ENCODE peak calls at places on chromosomes 13 and 19, in seven cellular contexts. One of them, this sample, is unnamed.

GRCh38 chr13:43994999-43995859 is 115.5 kb downstream of the LACC1 start:
- DNase-seq in mammary epithelial cell: no peak
- DNase-seq in NCI-H2107: no peak
- DNase-seq in stimulated activated naive B cell treated with anti-CD40 and anti-IgM and Interleukin-4, amounts not matched to agents 10 μg/mL and 1 μg/mL and 100 μg/mL, for 72 hours: no peak
- DNase-seq in T follicular helper cell: no peak
- DNase-seq in hippocampal formation: no peak
- DNase-seq in caudate nucleus: no peak
- DNase-seq in this sample: no peak

GRCh38 chr13:47708386-47708785 is 292.7 kb downstream of the SUCLA2 start:
- DNase-seq in mammary epithelial cell: peak
- DNase-seq in NCI-H2107: no peak
- DNase-seq in stimulated activated naive B cell treated with anti-CD40 and anti-IgM and Interleukin-4, amounts not matched to agents 10 μg/mL and 1 μg/mL and 100 μg/mL, for 72 hours: no peak
- DNase-seq in T follicular helper cell: no peak
- DNase-seq in hippocampal formation: no peak
- DNase-seq in caudate nucleus: no peak
- DNase-seq in this sample: no peak

GRCh38 chr19:36973021-36973843 is 57.1 kb downstream of the ZNF568 start:
- DNase-seq in mammary epithelial cell: peak
- DNase-seq in NCI-H2107: no peak
- DNase-seq in stimulated activated naive B cell treated with anti-CD40 and anti-IgM and Interleukin-4, amounts not matched to agents 10 μg/mL and 1 μg/mL and 100 μg/mL, for 72 hours: peak
- DNase-seq in T follicular helper cell: peak
- DNase-seq in hippocampal formation: peak
- DNase-seq in caudate nucleus: peak
- DNase-seq in this sample: peak

GRCh38 chr13:103272770-103273169 is 206.6 kb upstream of the SLC10A2 start:
- DNase-seq in mammary epithelial cell: peak
- DNase-seq in NCI-H2107: no peak
- DNase-seq in stimulated activated naive B cell treated with anti-CD40 and anti-IgM and Interleukin-4, amounts not matched to agents 10 μg/mL and 1 μg/mL and 100 μg/mL, for 72 hours: no peak
- DNase-seq in T follicular helper cell: no peak
- DNase-seq in hippocampal formation: no peak
- DNase-seq in caudate nucleus: no peak
- DNase-seq in this sample: no peak

GRCh38 chr19:6476155-6476895 is 5.3 kb downstream of the DENND1C start:
- DNase-seq in mammary epithelial cell: peak
- DNase-seq in NCI-H2107: no peak
- DNase-seq in stimulated activated naive B cell treated with anti-CD40 and anti-IgM and Interleukin-4, amounts not matched to agents 10 μg/mL and 1 μg/mL and 100 μg/mL, for 72 hours: peak
- DNase-seq in T follicular helper cell: peak
- DNase-seq in hippocampal formation: no peak
- DNase-seq in caudate nucleus: peak
- DNase-seq in this sample: peak

GRCh38 chr13:40193290-40194203 is 472.9 kb downstream of the FOXO1 start:
- DNase-seq in mammary epithelial cell: no peak
- DNase-seq in NCI-H2107: no peak
- DNase-seq in stimulated activated naive B cell treated with anti-CD40 and anti-IgM and Interleukin-4, amounts not matched to agents 10 μg/mL and 1 μg/mL and 100 μg/mL, for 72 hours: no peak
- DNase-seq in T follicular helper cell: no peak
- DNase-seq in hippocampal formation: peak
- DNase-seq in caudate nucleus: peak
- DNase-seq in this sample: no peak

GRCh38 chr19:48489608-48490216 is 20.5 kb downstream of the CYTH2 start:
- DNase-seq in mammary epithelial cell: peak
- DNase-seq in NCI-H2107: peak
- DNase-seq in stimulated activated naive B cell treated with anti-CD40 and anti-IgM and Interleukin-4, amounts not matched to agents 10 μg/mL and 1 μg/mL and 100 μg/mL, for 72 hours: peak
- DNase-seq in T follicular helper cell: peak
- DNase-seq in hippocampal formation: no peak
- DNase-seq in caudate nucleus: no peak
- DNase-seq in this sample: no peak

GRCh38 chr13:113373811-113374485 is 10.0 kb upstream of the GRTP1 start:
- DNase-seq in mammary epithelial cell: no peak
- DNase-seq in NCI-H2107: no peak
- DNase-seq in stimulated activated naive B cell treated with anti-CD40 and anti-IgM and Interleukin-4, amounts not matched to agents 10 μg/mL and 1 μg/mL and 100 μg/mL, for 72 hours: no peak
- DNase-seq in T follicular helper cell: no peak
- DNase-seq in hippocampal formation: no peak
- DNase-seq in caudate nucleus: no peak
- DNase-seq in this sample: no peak

GRCh38 chr13:111575719-111576118 is 255.3 kb downstream of the TEX29 start:
- DNase-seq in mammary epithelial cell: no peak
- DNase-seq in NCI-H2107: no peak
- DNase-seq in stimulated activated naive B cell treated with anti-CD40 and anti-IgM and Interleukin-4, amounts not matched to agents 10 μg/mL and 1 μg/mL and 100 μg/mL, for 72 hours: no peak
- DNase-seq in T follicular helper cell: no peak
- DNase-seq in hippocampal formation: no peak
- DNase-seq in caudate nucleus: no peak
- DNase-seq in this sample: no peak

GRCh38 chr13:78787189-78787588 is 128.2 kb upstream of the OBI1 start:
- DNase-seq in mammary epithelial cell: no peak
- DNase-seq in NCI-H2107: no peak
- DNase-seq in stimulated activated naive B cell treated with anti-CD40 and anti-IgM and Interleukin-4, amounts not matched to agents 10 μg/mL and 1 μg/mL and 100 μg/mL, for 72 hours: no peak
- DNase-seq in T follicular helper cell: no peak
- DNase-seq in hippocampal formation: no peak
- DNase-seq in caudate nucleus: no peak
- DNase-seq in this sample: no peak

GRCh38 chr13:71118779-71119364 is 748.1 kb downstream of the DACH1 start:
- DNase-seq in mammary epithelial cell: no peak
- DNase-seq in NCI-H2107: no peak
- DNase-seq in stimulated activated naive B cell treated with anti-CD40 and anti-IgM and Interleukin-4, amounts not matched to agents 10 μg/mL and 1 μg/mL and 100 μg/mL, for 72 hours: no peak
- DNase-seq in T follicular helper cell: no peak
- DNase-seq in hippocampal formation: no peak
- DNase-seq in caudate nucleus: no peak
- DNase-seq in this sample: no peak

GRCh38 chr13:66835040-66835628 is 395.0 kb downstream of the PCDH9 start:
- DNase-seq in mammary epithelial cell: no peak
- DNase-seq in NCI-H2107: peak
- DNase-seq in stimulated activated naive B cell treated with anti-CD40 and anti-IgM and Interleukin-4, amounts not matched to agents 10 μg/mL and 1 μg/mL and 100 μg/mL, for 72 hours: no peak
- DNase-seq in T follicular helper cell: no peak
- DNase-seq in hippocampal formation: peak
- DNase-seq in caudate nucleus: peak
- DNase-seq in this sample: no peak

GRCh38 chr19:11624064-11624463 is 26.8 kb downstream of the ZNF627 start:
- DNase-seq in mammary epithelial cell: peak
- DNase-seq in NCI-H2107: no peak
- DNase-seq in stimulated activated naive B cell treated with anti-CD40 and anti-IgM and Interleukin-4, amounts not matched to agents 10 μg/mL and 1 μg/mL and 100 μg/mL, for 72 hours: no peak
- DNase-seq in T follicular helper cell: no peak
- DNase-seq in hippocampal formation: no peak
- DNase-seq in caudate nucleus: no peak
- DNase-seq in this sample: no peak

GRCh38 chr19:34667349-34668076 is 9.4 kb downstream of the SCGB2B2 start:
- DNase-seq in mammary epithelial cell: no peak
- DNase-seq in NCI-H2107: no peak
- DNase-seq in stimulated activated naive B cell treated with anti-CD40 and anti-IgM and Interleukin-4, amounts not matched to agents 10 μg/mL and 1 μg/mL and 100 μg/mL, for 72 hours: no peak
- DNase-seq in T follicular helper cell: no peak
- DNase-seq in hippocampal formation: no peak
- DNase-seq in caudate nucleus: no peak
- DNase-seq in this sample: no peak

GRCh38 chr13:20125129-20125782 is 35.6 kb downstream of the GJA3 start:
- DNase-seq in mammary epithelial cell: peak
- DNase-seq in NCI-H2107: no peak
- DNase-seq in stimulated activated naive B cell treated with anti-CD40 and anti-IgM and Interleukin-4, amounts not matched to agents 10 μg/mL and 1 μg/mL and 100 μg/mL, for 72 hours: no peak
- DNase-seq in T follicular helper cell: no peak
- DNase-seq in hippocampal formation: peak
- DNase-seq in caudate nucleus: no peak
- DNase-seq in this sample: peak

GRCh38 chr19:782195-783043 is 14.8 kb upstream of the PTBP1 start:
- DNase-seq in mammary epithelial cell: no peak
- DNase-seq in NCI-H2107: no peak
- DNase-seq in stimulated activated naive B cell treated with anti-CD40 and anti-IgM and Interleukin-4, amounts not matched to agents 10 μg/mL and 1 μg/mL and 100 μg/mL, for 72 hours: no peak
- DNase-seq in T follicular helper cell: no peak
- DNase-seq in hippocampal formation: no peak
- DNase-seq in caudate nucleus: no peak
- DNase-seq in this sample: no peak

GRCh38 chr19:55723491-55723890 is 14.7 kb downstream of the NLRP9 start:
- DNase-seq in mammary epithelial cell: no peak
- DNase-seq in NCI-H2107: no peak
- DNase-seq in stimulated activated naive B cell treated with anti-CD40 and anti-IgM and Interleukin-4, amounts not matched to agents 10 μg/mL and 1 μg/mL and 100 μg/mL, for 72 hours: no peak
- DNase-seq in T follicular helper cell: no peak
- DNase-seq in hippocampal formation: no peak
- DNase-seq in caudate nucleus: no peak
- DNase-seq in this sample: no peak

GRCh38 chr19:10120538-10121198 is 969 bp upstream of the EIF3G start:
- DNase-seq in mammary epithelial cell: peak
- DNase-seq in NCI-H2107: no peak
- DNase-seq in stimulated activated naive B cell treated with anti-CD40 and anti-IgM and Interleukin-4, amounts not matched to agents 10 μg/mL and 1 μg/mL and 100 μg/mL, for 72 hours: no peak
- DNase-seq in T follicular helper cell: no peak
- DNase-seq in hippocampal formation: no peak
- DNase-seq in caudate nucleus: no peak
- DNase-seq in this sample: no peak

GRCh38 chr13:101681834-101682233 is 229.4 kb downstream of the ITGBL1 start:
- DNase-seq in mammary epithelial cell: no peak
- DNase-seq in NCI-H2107: no peak
- DNase-seq in stimulated activated naive B cell treated with anti-CD40 and anti-IgM and Interleukin-4, amounts not matched to agents 10 μg/mL and 1 μg/mL and 100 μg/mL, for 72 hours: no peak
- DNase-seq in T follicular helper cell: no peak
- DNase-seq in hippocampal formation: no peak
- DNase-seq in caudate nucleus: no peak
- DNase-seq in this sample: no peak